ENCODE peak calls at places on chromosomes 7 and 10, in eight cellular contexts. E, W, G, V, P, R, D and U are unnamed samples.

GRCh38 chr10:97701438-97702064 is 12.0 kb upstream of the MARVELD1 start:
- DNase-seq in E (peak), W (no peak), G (peak), V (peak), P (peak), R (peak), D (peak), U (peak)

GRCh38 chr7:81285142-81285871 is 366.5 kb upstream of the SEMA3C start:
- DNase-seq in E (no peak), W (no peak), G (no peak), V (no peak), P (no peak), R (peak), D (no peak), U (peak)

GRCh38 chr7:82234457-82235049 is 209.0 kb downstream of the CACNA2D1 start:
- DNase-seq in E (peak), W (no peak), G (peak), V (no peak), P (peak), R (peak), D (no peak), U (peak)

GRCh38 chr10:18723801-18724200 is 64.6 kb downstream of the ARL5B start:
- DNase-seq in E (no peak), W (no peak), G (no peak), V (no peak), P (no peak), R (peak), D (no peak), U (no peak)

GRCh38 chr7:77321300-77321699 is 94.8 kb downstream of the GSAP start:
- DNase-seq in E (no peak), W (no peak), G (no peak), V (no peak), P (no peak), R (no peak), D (no peak), U (no peak)

GRCh38 chr7:20350996-20351692 is 20.4 kb downstream of the ITGB8 start:
- DNase-seq in E (no peak), W (no peak), G (no peak), V (no peak), P (no peak), R (no peak), D (no peak), U (peak)

GRCh38 chr7:148987010-148987750 is 41.1 kb downstream of the PDIA4 start:
- DNase-seq in E (peak), W (peak), G (peak), V (peak), P (peak), R (peak), D (peak), U (peak)

GRCh38 chr10:98417481-98417959 is 2.5 kb upstream of the PYROXD2 start:
- DNase-seq in E (no peak), W (no peak), G (no peak), V (no peak), P (no peak), R (no peak), D (no peak), U (no peak)

GRCh38 chr7:157271991-157272324 is 64.8 kb upstream of the DNAJB6 start:
- DNase-seq in E (peak), W (no peak), G (no peak), V (no peak), P (peak), R (peak), D (no peak), U (peak)

GRCh38 chr7:105797652-105798051 is 78.7 kb downstream of the ATXN7L1 start:
- DNase-seq in E (no peak), W (no peak), G (no peak), V (no peak), P (no peak), R (no peak), D (no peak), U (no peak)